ENCODE peak calls at places on chromosome X, in five cellular contexts. One of them, this sample, is unnamed.
A peak's percentile ranks its signal among the peaks of the same experiment; 100 is the strongest.

GRCh38 chrX:2325076-2325784 is 175.5 kb downstream of the DHRSX start:
- DNase-seq in tibial artery: no peak
- DNase-seq in lower lobe of right lung: peak; percentile 55
- DNase-seq in K562: peak; percentile 45
- DNase-seq in esophagus squamous epithelium: no peak
- DNase-seq in this sample: peak; percentile 86

GRCh38 chrX:126552313-126553022 is at the start of gene DCAF12L1:
- DNase-seq in K562: no peak
- DNase-seq in tibial artery: no peak
- DNase-seq in lower lobe of right lung: no peak
- DNase-seq in esophagus squamous epithelium: no peak
- DNase-seq in this sample: peak; percentile 79

GRCh38 chrX:37765507-37765906 is 14.4 kb upstream of the CYBB start:
- DNase-seq in tibial artery: no peak
- DNase-seq in lower lobe of right lung: no peak
- DNase-seq in esophagus squamous epithelium: no peak
- DNase-seq in K562: no peak
- DNase-seq in this sample: no peak

GRCh38 chrX:155745792-155746191 is 133.0 kb upstream of the TMLHE start:
- DNase-seq in tibial artery: no peak
- DNase-seq in K562: no peak
- DNase-seq in lower lobe of right lung: no peak
- DNase-seq in esophagus squamous epithelium: no peak
- DNase-seq in this sample: peak; percentile 61

GRCh38 chrX:121581885-121582284 is 534.5 kb downstream of the GLUD2 start:
- DNase-seq in lower lobe of right lung: no peak
- DNase-seq in K562: no peak
- DNase-seq in tibial artery: no peak
- DNase-seq in esophagus squamous epithelium: no peak
- DNase-seq in this sample: no peak

GRCh38 chrX:75546724-75547123 is 23.9 kb upstream of the ZDHHC15 start:
- DNase-seq in tibial artery: no peak
- DNase-seq in lower lobe of right lung: no peak
- DNase-seq in K562: no peak
- DNase-seq in esophagus squamous epithelium: no peak
- DNase-seq in this sample: no peak

GRCh38 chrX:154597221-154597620 is 12.3 kb downstream of the CTAG1A start:
- DNase-seq in tibial artery: no peak
- DNase-seq in K562: no peak
- DNase-seq in lower lobe of right lung: no peak
- DNase-seq in esophagus squamous epithelium: no peak
- DNase-seq in this sample: no peak

GRCh38 chrX:12494400-12495138 is 296.6 kb upstream of the PRPS2 start:
- DNase-seq in tibial artery: no peak
- DNase-seq in lower lobe of right lung: no peak
- DNase-seq in K562: no peak
- DNase-seq in esophagus squamous epithelium: no peak
- DNase-seq in this sample: peak; percentile 40

GRCh38 chrX:54550821-54551220 is 20.8 kb downstream of the GNL3L start:
- DNase-seq in tibial artery: no peak
- DNase-seq in esophagus squamous epithelium: no peak
- DNase-seq in lower lobe of right lung: no peak
- DNase-seq in K562: no peak
- DNase-seq in this sample: no peak

GRCh38 chrX:153554519-153555167 is 37.2 kb downstream of the ATP2B3 start:
- DNase-seq in K562: peak; percentile 68
- DNase-seq in tibial artery: peak; percentile 51
- DNase-seq in esophagus squamous epithelium: no peak
- DNase-seq in lower lobe of right lung: peak; percentile 61
- DNase-seq in this sample: peak; percentile 72

GRCh38 chrX:22345884-22346283 is 73.2 kb downstream of the CBLL2 start:
- DNase-seq in K562: no peak
- DNase-seq in tibial artery: no peak
- DNase-seq in lower lobe of right lung: no peak
- DNase-seq in esophagus squamous epithelium: no peak
- DNase-seq in this sample: no peak

GRCh38 chrX:115047181-115047580 is 29.8 kb upstream of the IL13RA2 start:
- DNase-seq in lower lobe of right lung: no peak
- DNase-seq in tibial artery: no peak
- DNase-seq in K562: no peak
- DNase-seq in esophagus squamous epithelium: no peak
- DNase-seq in this sample: no peak

GRCh38 chrX:10756365-10756915 is 136.1 kb upstream of the MID1 start:
- DNase-seq in tibial artery: no peak
- DNase-seq in K562: no peak
- DNase-seq in esophagus squamous epithelium: no peak
- DNase-seq in lower lobe of right lung: no peak
- DNase-seq in this sample: peak; percentile 28

GRCh38 chrX:18617351-18617750 is 54.6 kb downstream of the RS1 start:
- DNase-seq in K562: no peak
- DNase-seq in tibial artery: no peak
- DNase-seq in esophagus squamous epithelium: no peak
- DNase-seq in lower lobe of right lung: no peak
- DNase-seq in this sample: no peak

GRCh38 chrX:20529301-20529700 is 262.6 kb upstream of the RPS6KA3 start:
- DNase-seq in esophagus squamous epithelium: no peak
- DNase-seq in lower lobe of right lung: no peak
- DNase-seq in K562: no peak
- DNase-seq in tibial artery: no peak
- DNase-seq in this sample: no peak

GRCh38 chrX:9369802-9370291 is 95.0 kb upstream of the TBL1X start:
- DNase-seq in esophagus squamous epithelium: no peak
- DNase-seq in tibial artery: no peak
- DNase-seq in lower lobe of right lung: no peak
- DNase-seq in K562: no peak
- DNase-seq in this sample: no peak

GRCh38 chrX:140432328-140433025 is 72.4 kb downstream of the SOX3 start:
- DNase-seq in K562: no peak
- DNase-seq in lower lobe of right lung: no peak
- DNase-seq in esophagus squamous epithelium: no peak
- DNase-seq in tibial artery: no peak
- DNase-seq in this sample: peak; percentile 56

GRCh38 chrX:115018040-115018647 is 728 bp upstream of the IL13RA2 start:
- DNase-seq in lower lobe of right lung: no peak
- DNase-seq in tibial artery: no peak
- DNase-seq in K562: no peak
- DNase-seq in esophagus squamous epithelium: no peak
- DNase-seq in this sample: peak; percentile 22

GRCh38 chrX:143633530-143634372 is 2.1 kb downstream of the SLITRK4 start:
- DNase-seq in esophagus squamous epithelium: no peak
- DNase-seq in lower lobe of right lung: peak; percentile 28
- DNase-seq in K562: no peak
- DNase-seq in tibial artery: no peak
- DNase-seq in this sample: peak; percentile 13

GRCh38 chrX:143635915-143636314 is at the start of gene SLITRK4:
- DNase-seq in esophagus squamous epithelium: no peak
- DNase-seq in K562: no peak
- DNase-seq in tibial artery: no peak
- DNase-seq in lower lobe of right lung: no peak
- DNase-seq in this sample: peak; percentile 20

GRCh38 chrX:143634701-143635442 is 1.0 kb downstream of the SLITRK4 start:
- DNase-seq in tibial artery: no peak
- DNase-seq in K562: no peak
- DNase-seq in lower lobe of right lung: peak; percentile 34
- DNase-seq in esophagus squamous epithelium: no peak
- DNase-seq in this sample: peak; percentile 27

GRCh38 chrX:143632625-143633387 is 3.1 kb downstream of the SLITRK4 start:
- DNase-seq in tibial artery: peak; percentile 29
- DNase-seq in lower lobe of right lung: no peak
- DNase-seq in K562: no peak
- DNase-seq in esophagus squamous epithelium: no peak
- DNase-seq in this sample: peak; percentile 25

GRCh38 chrX:143634373-143634685 is 1.6 kb downstream of the SLITRK4 start:
- DNase-seq in lower lobe of right lung: no peak
- DNase-seq in tibial artery: no peak
- DNase-seq in esophagus squamous epithelium: no peak
- DNase-seq in K562: no peak
- DNase-seq in this sample: peak; percentile 11
- H3K4me3 ChIP-seq in lower lobe of right lung: peak overlapping the region; percentile 46
- H3K4me3 ChIP-seq in tibial artery: peak overlapping the region; percentile 46
- H3K4me3 ChIP-seq in esophagus squamous epithelium: peak overlapping the region; percentile 29
- H3K4me3 ChIP-seq in K562: no peak overlapping the region
- H3K4me3 ChIP-seq in this sample: peak overlapping the region; percentile 46

GRCh38 chrX:65697173-65697572 is 29.7 kb downstream of the MSN start:
- DNase-seq in esophagus squamous epithelium: no peak
- DNase-seq in tibial artery: no peak
- DNase-seq in lower lobe of right lung: no peak
- DNase-seq in K562: no peak
- DNase-seq in this sample: no peak
- H3K4me1 ChIP-seq in esophagus squamous epithelium: peaks cover 75% of the 10 kb centered on the region
- H3K4me1 ChIP-seq in tibial artery: no peaks in the 10 kb centered on the region
- H3K4me1 ChIP-seq in lower lobe of right lung: peaks cover 84% of the 10 kb centered on the region
- H3K4me1 ChIP-seq in K562: peaks cover 42% of the 10 kb centered on the region
- H3K4me1 ChIP-seq in this sample: peaks cover under 1% of the 10 kb centered on the region

DNA sequence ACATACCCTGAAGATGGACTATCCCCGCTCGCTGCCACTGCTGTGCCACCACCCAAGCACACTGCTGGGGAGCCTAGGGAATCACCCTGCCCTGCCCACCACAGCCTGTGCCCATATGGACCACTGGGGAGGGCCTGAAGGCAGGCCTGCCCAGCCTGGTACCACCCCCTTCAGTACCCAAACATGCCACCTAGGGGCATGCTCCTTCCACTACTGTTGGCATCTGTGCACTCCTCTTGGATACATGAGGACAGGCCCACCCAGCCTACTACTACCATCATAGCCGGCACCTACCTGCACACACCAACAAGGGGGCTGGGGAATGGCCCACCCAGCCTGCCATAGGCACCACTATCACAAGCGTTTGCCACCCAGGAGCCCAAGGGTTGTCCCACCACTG is 30.1 kb upstream of the PRDX4 start:
- DNase-seq in K562: no peak
- DNase-seq in tibial artery: no peak
- DNase-seq in lower lobe of right lung: no peak
- DNase-seq in esophagus squamous epithelium: no peak
- DNase-seq in this sample: no peak
- TF ChIP-seq CTCF in K562: no peak
- TF ChIP-seq CTCF in tibial artery: no peak
- TF ChIP-seq CTCF in lower lobe of right lung: no peak
- TF ChIP-seq CTCF in esophagus squamous epithelium: no peak
- TF ChIP-seq CTCF in this sample: no peak

DNA sequence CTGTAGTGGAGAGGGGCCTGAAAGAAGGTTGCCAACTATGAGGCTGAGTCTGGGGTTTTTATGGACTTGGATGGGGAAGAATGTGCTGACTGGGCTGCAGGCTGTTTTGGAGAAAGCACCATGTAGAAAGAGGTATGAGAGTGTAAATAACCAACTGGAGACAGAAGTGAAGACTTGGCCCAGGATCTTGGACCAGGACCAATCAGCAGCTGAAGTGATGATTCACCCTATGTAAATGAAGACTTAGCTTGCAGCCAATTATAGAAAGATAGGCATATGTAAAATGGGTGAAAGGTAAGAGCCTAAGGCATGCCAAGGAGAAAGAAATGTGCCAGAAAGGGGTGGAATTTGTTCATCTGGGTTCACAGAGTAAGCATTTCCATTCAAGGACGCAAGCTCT is 856.7 kb upstream of the PRKX start:
- DNase-seq in esophagus squamous epithelium: no peak
- DNase-seq in K562: no peak
- DNase-seq in tibial artery: no peak
- DNase-seq in lower lobe of right lung: no peak
- DNase-seq in this sample: no peak
- H3K4me3 ChIP-seq in esophagus squamous epithelium: no peak overlapping the region
- H3K4me3 ChIP-seq in K562: no peak overlapping the region
- H3K4me3 ChIP-seq in tibial artery: no peak overlapping the region
- H3K4me3 ChIP-seq in lower lobe of right lung: no peak overlapping the region
- H3K4me3 ChIP-seq in this sample: no peak overlapping the region

DNA sequence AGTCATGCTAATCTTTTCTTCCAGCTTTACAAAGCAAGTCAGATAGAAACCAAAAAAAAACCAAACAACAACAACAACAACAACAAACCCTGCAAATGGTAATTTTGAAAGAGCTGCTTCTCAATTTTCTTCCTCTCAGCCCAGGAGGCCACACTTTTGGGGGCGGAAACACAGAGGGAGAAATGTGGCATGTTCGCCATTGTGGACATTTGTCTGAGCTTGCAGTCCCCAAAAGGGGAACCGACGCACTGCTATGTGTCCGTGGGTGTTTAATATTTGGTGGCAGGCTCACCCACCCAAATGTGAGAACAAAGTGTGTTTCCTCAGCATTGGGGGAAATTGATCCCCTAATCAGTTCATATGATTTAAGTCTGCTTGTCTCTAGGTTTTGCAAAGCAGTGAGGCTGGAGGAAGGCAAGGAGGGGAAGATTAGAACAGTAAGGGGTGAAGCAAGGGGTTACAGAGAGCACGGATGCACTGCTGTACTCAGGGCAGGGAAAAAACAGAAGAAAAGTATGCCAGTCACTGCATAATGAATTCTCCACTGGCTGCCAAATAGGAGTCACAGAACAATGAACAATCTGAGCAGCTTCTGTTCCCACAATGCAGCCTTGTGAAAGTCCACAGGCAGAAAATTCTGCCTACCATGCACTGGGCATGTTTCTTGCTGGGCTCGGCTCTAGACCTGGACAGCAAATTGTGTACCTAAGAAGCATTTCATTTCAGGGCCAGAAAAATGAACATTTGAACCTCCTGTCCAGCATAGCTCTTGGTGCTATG is 74.7 kb upstream of the GPM6B start:
- DNase-seq in esophagus squamous epithelium: no peak
- DNase-seq in lower lobe of right lung: no peak
- DNase-seq in K562: no peak
- DNase-seq in tibial artery: no peak
- DNase-seq in this sample: peak; percentile 14
- H3K4me1 ChIP-seq in esophagus squamous epithelium: peaks cover 17% of the 10 kb centered on the region
- H3K4me1 ChIP-seq in lower lobe of right lung: no peaks in the 10 kb centered on the region
- H3K4me1 ChIP-seq in K562: no peaks in the 10 kb centered on the region
- H3K4me1 ChIP-seq in tibial artery: no peaks in the 10 kb centered on the region
- H3K4me1 ChIP-seq in this sample: peaks cover 3% of the 10 kb centered on the region

DNA sequence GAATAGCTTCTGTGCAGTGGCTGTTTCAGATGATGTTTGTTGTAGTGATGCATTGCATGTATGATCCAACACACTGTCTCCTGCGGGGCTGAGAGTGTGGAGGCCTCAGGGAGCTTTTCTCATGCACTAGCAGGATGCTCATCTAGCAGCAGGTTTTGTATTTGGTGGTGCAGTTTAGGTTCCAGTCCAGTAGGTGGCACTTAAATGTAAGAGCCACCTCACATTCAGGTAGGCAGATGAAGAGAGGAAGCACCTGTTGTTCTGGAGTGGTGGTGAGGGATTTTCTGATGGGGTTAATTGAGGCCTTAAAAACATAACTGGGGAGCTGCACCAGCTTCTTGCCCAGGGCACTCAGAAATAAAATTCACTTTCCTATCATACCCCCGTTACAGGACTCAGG is 300.9 kb downstream of the SPIN4 start:
- DNase-seq in lower lobe of right lung: no peak
- DNase-seq in esophagus squamous epithelium: no peak
- DNase-seq in K562: no peak
- DNase-seq in tibial artery: no peak
- DNase-seq in this sample: peak; percentile 11
- TF ChIP-seq CTCF in lower lobe of right lung: no peak
- TF ChIP-seq CTCF in esophagus squamous epithelium: no peak
- TF ChIP-seq CTCF in K562: peak; percentile 5
- TF ChIP-seq CTCF in tibial artery: no peak
- TF ChIP-seq CTCF in this sample: no peak